ENCODE peak calls at places on chromosomes 16 and 17, in nine cellular contexts. U, W, V, Y, J, P, F, H and C are unnamed samples.
A peak's percentile ranks its signal among the peaks of the same experiment; 100 is the strongest.

GRCh38 chr16:84628226-84628731 is 10.4 kb upstream of the COTL1 start:
- DNase-seq in J (no peak), P (no peak), V (no peak), H (no peak), F (no peak), U (no peak), Y (no peak), W (no peak), C (no peak)

GRCh38 chr17:76304226-76305134 is 3.6 kb downstream of the QRICH2 start:
- DNase-seq in J (peak; percentile 64), H (no peak), W (no peak), V (no peak), P (no peak), F (no peak), Y (no peak), U (no peak), C (no peak)

GRCh38 chr16:27749946-27750345 is 200.0 kb downstream of the KATNIP start:
- DNase-seq in Y (no peak), J (no peak), W (no peak), F (no peak), H (no peak), V (no peak), U (no peak), P (no peak), C (no peak)

GRCh38 chr16:17471745-17472075 is 950 bp upstream of the XYLT1 start:
- DNase-seq in V (no peak), F (no peak), J (no peak), U (peak; percentile 73), H (no peak), Y (no peak), W (no peak), P (no peak), C (no peak)

GRCh38 chr17:38749222-38750043 is 1.3 kb upstream of the PCGF2 start:
- DNase-seq in H (no peak), P (peak; percentile 77), V (no peak), J (peak; percentile 94), U (peak; percentile 74), W (peak; percentile 88), Y (peak; percentile 90), F (no peak), C (no peak)

GRCh38 chr16:85055503-85056210 is 28.1 kb downstream of the KIAA0513 start:
- DNase-seq in P (no peak), F (no peak), J (no peak), W (no peak), Y (no peak), U (peak; percentile 80), H (peak; percentile 31), V (peak; percentile 55), C (peak; percentile 51)

GRCh38 chr17:17849863-17850373 is 13.1 kb upstream of the SREBF1 start:
- DNase-seq in Y (no peak), J (no peak), V (peak; percentile 54), U (peak; percentile 47), P (no peak), W (peak; percentile 64), H (no peak), F (no peak), C (peak; percentile 52)

GRCh38 chr17:70171159-70171558 is 1.8 kb downstream of the KCNJ2 start:
- DNase-seq in P (no peak), F (no peak), Y (no peak), J (no peak), V (no peak), U (no peak), W (no peak), H (no peak), C (no peak)

GRCh38 chr17:32813021-32813420 is 63.9 kb downstream of the MYO1D start:
- DNase-seq in P (no peak), Y (no peak), W (no peak), U (no peak), V (no peak), J (no peak), H (no peak), F (no peak), C (no peak)

GRCh38 chr17:16820161-16820877 is 130.3 kb downstream of the CCDC144A start:
- DNase-seq in U (no peak), H (no peak), W (no peak), J (no peak), V (no peak), Y (no peak), P (no peak), F (no peak), C (no peak)

GRCh38 chr17:42403150-42403549 is 14.9 kb upstream of the STAT3 start:
- DNase-seq in Y (peak; percentile 48), W (no peak), J (no peak), V (no peak), U (no peak), P (no peak), F (no peak), H (no peak), C (no peak)

GRCh38 chr16:3467920-3468319 is 24.4 kb downstream of the NAA60 start:
- DNase-seq in J (no peak), V (no peak), U (peak; percentile 40), F (no peak), H (no peak), Y (no peak), P (no peak), W (no peak), C (no peak)

GRCh38 chr16:72203401-72203800 is 31.4 kb upstream of the PMFBP1 start:
- DNase-seq in P (no peak), J (no peak), H (no peak), U (peak; percentile 29), W (no peak), V (no peak), F (no peak), Y (no peak), C (no peak)

GRCh38 chr17:7951143-7951792 is 19.3 kb downstream of the CNTROB start:
- DNase-seq in F (no peak), P (no peak), H (no peak), U (no peak), W (no peak), Y (no peak), V (no peak), J (no peak), C (no peak)

GRCh38 chr17:29570521-29570920 is 2.0 kb downstream of the TP53I13 start:
- DNase-seq in V (no peak), U (no peak), J (peak; percentile 57), W (no peak), Y (no peak), F (no peak), P (no peak), H (no peak), C (no peak)

GRCh38 chr17:64196626-64197025 is 66.4 kb downstream of the TEX2 start:
- DNase-seq in H (no peak), U (peak; percentile 94), V (no peak), Y (no peak), P (no peak), J (no peak), F (no peak), W (no peak), C (no peak)

GRCh38 chr17:69430488-69430887 is 16.0 kb downstream of the MAP2K6 start:
- DNase-seq in J (no peak), H (no peak), W (no peak), F (no peak), Y (no peak), V (no peak), U (no peak), P (no peak), C (no peak)

GRCh38 chr17:75844530-75845057 is 390 bp upstream of the UNC13D start:
- DNase-seq in V (no peak), P (no peak), U (no peak), Y (no peak), F (no peak), J (no peak), W (no peak), H (no peak), C (no peak)

GRCh38 chr17:48552453-48553189 is 7.7 kb upstream of the HOXB2 start:
- DNase-seq in J (no peak), U (peak; percentile 62), V (no peak), F (no peak), H (no peak), Y (no peak), P (no peak), W (no peak), C (no peak)
- H3K27ac ChIP-seq in J (no peak overlapping the region), U (peak overlapping the region; percentile 84), V (no peak overlapping the region), F (no peak overlapping the region), H (peak overlapping the region; percentile 91), Y (no peak overlapping the region), P (no peak overlapping the region), W (no peak overlapping the region), C (no peak overlapping the region)

DNA sequence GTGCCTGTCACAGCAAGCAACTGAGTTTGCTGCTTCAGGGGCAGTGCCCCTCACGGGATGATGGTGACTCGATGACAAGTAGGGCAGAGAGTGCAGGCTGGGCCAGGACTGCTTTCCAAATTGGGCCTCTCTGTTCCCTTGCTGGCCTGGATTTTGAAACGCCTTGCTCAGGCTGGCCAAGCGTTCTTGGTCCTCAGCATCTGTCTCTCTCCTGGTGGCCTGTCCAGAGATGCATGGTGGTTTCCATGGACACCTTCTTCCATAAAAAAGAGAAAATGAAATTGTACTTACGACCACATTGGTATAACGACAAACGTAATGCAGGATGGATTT is 19.4 kb upstream of the PRM1 start:
- DNase-seq in P (no peak), W (no peak), Y (no peak), V (no peak), H (no peak), U (no peak), J (no peak), F (no peak), C (no peak)
- H3K4me1 ChIP-seq in P (peaks cover 16% of the 10 kb centered on the region), W (peaks cover 4% of the 10 kb centered on the region), Y (peaks cover 22% of the 10 kb centered on the region), V (peaks cover 8% of the 10 kb centered on the region), H (peaks cover 22% of the 10 kb centered on the region), U (peaks cover 5% of the 10 kb centered on the region), J (no peaks in the 10 kb centered on the region), F (peaks cover 4% of the 10 kb centered on the region), C (peaks cover 3% of the 10 kb centered on the region)

GRCh38 chr16:4668313-4668960 is 24.9 kb upstream of the NUDT16L1 start:
- DNase-seq in U (no peak), J (no peak), V (no peak), F (no peak), P (no peak), W (no peak), H (no peak), Y (no peak), C (no peak)
- H3K36me3 ChIP-seq in U (peaks cover 21% of the 10 kb centered on the region), J (peaks cover 9% of the 10 kb centered on the region), V (peaks cover 16% of the 10 kb centered on the region), F (peaks cover 25% of the 10 kb centered on the region), P (peaks cover 36% of the 10 kb centered on the region), W (no peaks in the 10 kb centered on the region), H (peaks cover 25% of the 10 kb centered on the region), Y (no peaks in the 10 kb centered on the region), C (peaks cover 54% of the 10 kb centered on the region)

GRCh38 chr17:43732961-43733360 is 25.6 kb downstream of the SOST start:
- DNase-seq in J (no peak), W (no peak), U (peak; percentile 94), Y (no peak), H (no peak), F (no peak), V (no peak), P (no peak), C (no peak)
- H3K27ac ChIP-seq in J (no peak overlapping the region), W (no peak overlapping the region), U (no peak overlapping the region), Y (no peak overlapping the region), H (no peak overlapping the region), F (no peak overlapping the region), V (no peak overlapping the region), P (no peak overlapping the region), C (no peak overlapping the region)

DNA sequence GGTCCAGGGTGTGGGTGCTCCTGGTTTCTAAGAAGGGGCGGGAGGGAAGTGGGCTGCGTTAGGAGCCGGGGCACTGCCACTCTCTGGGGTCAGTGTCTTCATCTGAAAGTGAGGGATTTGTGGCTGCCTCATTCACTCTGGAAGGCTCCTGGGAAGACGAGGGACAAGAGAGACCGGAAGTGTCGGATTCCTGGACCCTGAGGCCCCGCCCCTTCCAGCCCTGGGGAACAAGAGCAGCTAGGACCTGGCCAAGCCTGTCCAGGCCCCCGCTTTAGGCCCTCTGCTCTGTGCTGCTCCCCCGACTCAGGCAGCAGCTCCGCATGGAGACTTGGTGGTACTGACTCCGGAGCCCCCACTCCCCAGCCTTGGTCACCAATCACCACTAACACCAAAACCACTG is 6.5 kb downstream of the LGALS3BP start:
- DNase-seq in P (peak; percentile 29), H (no peak), V (no peak), U (no peak), W (no peak), F (no peak), J (no peak), Y (no peak), C (no peak)
- H3K4me1 ChIP-seq in P (peaks cover 10% of the 10 kb centered on the region), H (peaks cover 51% of the 10 kb centered on the region), V (no peaks in the 10 kb centered on the region), U (peaks cover 20% of the 10 kb centered on the region), W (peaks cover 23% of the 10 kb centered on the region), F (peaks cover 2% of the 10 kb centered on the region), J (no peaks in the 10 kb centered on the region), Y (peaks cover 16% of the 10 kb centered on the region), C (no peaks in the 10 kb centered on the region)